ENCODE peak calls at places on chromosomes 1 and 21, in five cellular contexts. Z is HT1080, Q is Right ventricle myocardium superior, B is mucosa of gallbladder, V is HTR-8/SVneo. O is an unnamed sample.

GRCh38 chr1:68470388-68470970 is 20.7 kb upstream of the RPE65 start:
- DNase-seq in Z (no peak), B (no peak), Q (no peak), V (no peak), O (no peak)

GRCh38 chr21:39441502-39442475 is 3.8 kb downstream of the LCA5L start:
- DNase-seq in Q (no peak), Z (peak; percentile 20), V (peak; percentile 42), B (no peak), O (no peak)

GRCh38 chr1:183711691-183712401 is 58.7 kb upstream of the APOBEC4 start:
- DNase-seq in Z (peak; percentile 67), Q (peak; percentile 41), B (no peak), V (no peak), O (no peak)

GRCh38 chr1:154014154-154014910 is 23.8 kb downstream of the RPS27 start:
- DNase-seq in V (no peak), Z (peak; percentile 36), Q (no peak), B (no peak), O (no peak)

GRCh38 chr21:38384246-38384576 is 114.1 kb downstream of the ERG start:
- DNase-seq in V (no peak), Q (no peak), Z (no peak), B (no peak), O (no peak)

GRCh38 chr1:27298632-27299384 is 23.2 kb upstream of the TMEM222 start:
- DNase-seq in B (no peak), Z (no peak), Q (no peak), V (no peak), O (no peak)

GRCh38 chr1:54335396-54336056 is 70.7 kb downstream of the SSBP3 start:
- DNase-seq in Q (peak; percentile 67), B (peak; percentile 68), Z (peak; percentile 94), V (peak; percentile 62), O (peak; percentile 66)

GRCh38 chr1:94675373-94675772 is 133.8 kb upstream of the F3 start:
- DNase-seq in B (no peak), Q (no peak), Z (no peak), V (no peak), O (no peak)

O was measured in lung.